ENCODE peak calls at places on chromosome 13, in five cellular contexts. X, Z, B, T and Y are unnamed samples.

GRCh38 chr13:97386832-97387486 is 47.0 kb upstream of the RAP2A start:
- DNase-seq in X (no peak), Z (no peak), B (no peak), T (no peak), Y (no peak)

GRCh38 chr13:30787747-30788535 is 52.6 kb downstream of the ALOX5AP start:
- DNase-seq in X (no peak), Z (no peak), B (no peak), T (no peak), Y (no peak)

GRCh38 chr13:90974249-90974954 is 373.1 kb upstream of the MIR17HG start:
- DNase-seq in X (no peak), Z (no peak), B (no peak), T (no peak), Y (no peak)

GRCh38 chr13:20788312-20788711 is 14.6 kb upstream of the EEF1AKMT1 start:
- DNase-seq in X (no peak), Z (no peak), B (no peak), T (no peak), Y (no peak)

GRCh38 chr13:73235385-73235784 is 176.6 kb downstream of the KLF5 start:
- DNase-seq in X (no peak), Z (no peak), B (no peak), T (no peak), Y (no peak)

GRCh38 chr13:43307921-43308433 is 284.6 kb downstream of the DNAJC15 start:
- DNase-seq in X (peak), Z (peak), B (peak), T (no peak), Y (no peak)

GRCh38 chr13:96104516-96104915 is 14.6 kb downstream of the HS6ST3 start:
- DNase-seq in X (no peak), Z (no peak), B (no peak), T (no peak), Y (no peak)

GRCh38 chr13:80131204-80131603 is 209.7 kb downstream of the SPRY2 start:
- DNase-seq in X (peak), Z (no peak), B (no peak), T (peak), Y (no peak)

GRCh38 chr13:98056839-98057410 is 86.0 kb upstream of the FARP1 start:
- DNase-seq in X (no peak), Z (no peak), B (no peak), T (no peak), Y (no peak)

GRCh38 chr13:23909606-23910005 is 12.3 kb upstream of the C1QTNF9B start:
- DNase-seq in X (no peak), Z (no peak), B (no peak), T (no peak), Y (no peak)

GRCh38 chr13:99196466-99197256 is 4.0 kb upstream of the UBAC2 start:
- DNase-seq in X (no peak), Z (no peak), B (no peak), T (no peak), Y (no peak)

GRCh38 chr13:32214073-32214472 is 101.1 kb downstream of the ZAR1L start:
- DNase-seq in X (no peak), Z (no peak), B (no peak), T (no peak), Y (no peak)

GRCh38 chr13:79679334-79679733 is 198.4 kb downstream of the NDFIP2 start:
- DNase-seq in X (peak), Z (no peak), B (peak), T (peak), Y (peak)

GRCh38 chr13:25874907-25875306 is 176.9 kb downstream of the SHISA2 start:
- DNase-seq in X (no peak), Z (no peak), B (no peak), T (no peak), Y (no peak)

DNA sequence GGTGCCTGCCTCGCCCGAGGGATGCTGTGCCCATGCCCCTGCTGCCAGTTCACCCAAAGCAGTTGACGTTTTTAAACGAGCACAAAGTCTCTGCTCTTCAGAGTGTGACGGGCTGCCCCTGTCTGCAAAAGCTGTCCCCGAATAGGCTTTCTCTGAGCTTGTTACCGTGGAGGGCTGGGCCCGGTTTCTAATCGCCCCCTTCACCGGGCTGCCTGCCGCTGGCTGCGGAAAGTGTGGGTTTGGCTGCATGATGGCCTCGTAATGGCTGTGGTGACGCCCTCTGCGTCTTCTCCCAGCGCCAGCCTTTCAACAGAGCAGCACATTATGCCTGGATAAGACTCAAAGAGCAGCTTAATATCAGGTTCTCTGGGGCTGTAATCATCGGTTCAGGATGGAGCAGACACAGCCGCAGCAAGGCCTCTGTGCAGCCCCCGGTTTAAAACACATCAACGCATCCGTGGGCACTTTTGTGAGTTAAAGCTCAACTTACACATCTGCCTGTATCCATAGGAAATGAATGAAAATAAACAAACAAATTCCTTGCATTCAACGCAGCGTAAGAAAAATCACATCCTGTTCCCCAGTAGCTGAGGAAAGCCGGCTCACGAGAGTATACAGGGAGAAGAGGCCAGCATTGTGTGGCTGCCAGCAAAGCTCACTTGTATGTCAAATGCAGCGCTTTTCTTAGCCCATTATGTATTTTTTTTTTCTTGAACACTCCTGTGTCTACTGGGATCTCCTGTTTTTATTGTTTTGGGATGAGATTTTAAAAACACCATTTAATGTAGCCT is 166.4 kb upstream of the SOX1 start:
- DNase-seq in X (no peak), Z (no peak), B (no peak), T (no peak), Y (no peak)
- TF ChIP-seq FOXM1 in X (no peak), Z (no peak), B (no peak), T (no peak), Y (no peak)

DNA sequence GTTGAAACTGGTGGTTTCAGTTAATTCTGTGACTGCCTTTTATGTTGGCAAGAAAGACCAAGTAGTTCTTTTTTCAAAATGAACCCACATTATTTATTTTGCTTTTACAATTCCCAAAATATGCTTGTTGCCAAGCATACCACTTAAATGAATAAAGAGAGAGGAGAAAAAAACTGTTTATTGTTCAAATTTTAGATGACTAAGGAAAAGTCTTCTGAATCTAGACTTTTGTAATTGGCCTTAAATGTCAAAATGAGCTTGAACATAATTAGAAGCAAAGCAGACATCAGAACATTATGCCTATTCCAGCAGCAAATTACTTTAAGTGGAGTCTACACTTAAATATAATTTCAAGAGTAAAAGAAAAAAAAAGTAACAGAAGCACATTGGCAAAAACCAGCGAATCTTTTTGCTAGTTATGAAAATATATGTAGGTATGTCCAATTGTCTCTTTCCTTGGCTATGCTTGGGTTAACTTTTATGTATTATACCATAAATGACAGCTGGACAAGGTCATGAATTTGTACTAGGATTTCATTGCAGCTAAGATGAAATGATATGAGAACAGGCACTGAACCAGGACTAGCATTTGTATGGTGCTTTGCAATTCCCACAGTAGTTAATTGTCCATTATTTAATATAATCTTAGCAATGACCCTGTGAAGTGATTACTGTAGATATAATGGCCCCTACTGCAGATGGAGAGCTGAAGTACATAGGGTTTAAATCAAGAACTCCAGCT is 211.9 kb downstream of the NALCN start:
- DNase-seq in X (peak), Z (no peak), B (no peak), T (no peak), Y (no peak)
- TF ChIP-seq FOXM1 in X (no peak), Z (no peak), B (no peak), T (no peak), Y (no peak)

GRCh38 chr13:34611678-34612077 is 330.4 kb upstream of the NBEA start:
- DNase-seq in X (no peak), Z (no peak), B (no peak), T (no peak), Y (no peak)
- TF ChIP-seq FOXM1 in X (no peak), Z (no peak), B (no peak), T (no peak), Y (no peak)

GRCh38 chr13:113969973-113970611 is 3.8 kb downstream of the C13orf46 start:
- DNase-seq in X (no peak), Z (no peak), B (no peak), T (no peak), Y (no peak)
- TF ChIP-seq FOXM1 in X (no peak), Z (no peak), B (no peak), T (no peak), Y (no peak)

GRCh38 chr13:94168784-94169512 is 310.5 kb downstream of the DCT start:
- DNase-seq in X (no peak), Z (no peak), B (no peak), T (no peak), Y (no peak)
- TF ChIP-seq FOXM1 in X (no peak), Z (no peak), B (no peak), T (no peak), Y (no peak)